ENCODE peak calls at places on chromosomes 7 and 10, in five cellular contexts. B, Z, A, I and R are unnamed samples.

GRCh38 chr7:74305987-74306736 is 17.0 kb downstream of the CLIP2 start:
- DNase-seq in Z (no peak), A (no peak), B (no peak), I (no peak), R (no peak)

GRCh38 chr7:16204953-16205352 is 216.4 kb downstream of the CRPPA start:
- DNase-seq in B (no peak), I (no peak), A (no peak), Z (no peak), R (no peak)

GRCh38 chr7:106166651-106167342 is 54.7 kb upstream of the SYPL1 start:
- DNase-seq in I (peak; percentile 75), B (peak; percentile 68), A (no peak), Z (peak; percentile 62), R (no peak)

GRCh38 chr7:68857571-68857970 is 740.7 kb upstream of the AUTS2 start:
- DNase-seq in I (no peak), A (no peak), Z (no peak), B (no peak), R (no peak)

GRCh38 chr7:25124485-25125136 is 449 bp downstream of the CYCS start:
- DNase-seq in I (no peak), A (no peak), Z (no peak), B (no peak), R (no peak)

GRCh38 chr10:50809596-50809995 is 69.9 kb downstream of the ASAH2B start:
- DNase-seq in I (no peak), Z (no peak), A (no peak), B (no peak), R (no peak)

GRCh38 chr10:113087082-113088029 is 137.3 kb downstream of the TCF7L2 start:
- DNase-seq in B (peak; percentile 100), Z (peak; percentile 96), A (no peak), I (peak; percentile 64), R (no peak)

GRCh38 chr10:79410315-79411094 is 34.9 kb downstream of the ZCCHC24 start:
- DNase-seq in Z (no peak), A (no peak), I (no peak), B (no peak), R (no peak)

GRCh38 chr10:93064874-93065660 is 4.5 kb downstream of the CYP26C1 start:
- DNase-seq in B (no peak), I (no peak), A (no peak), Z (no peak), R (no peak)

GRCh38 chr7:130488376-130489139 is 3.3 kb upstream of the MEST start:
- DNase-seq in Z (no peak), I (no peak), A (no peak), B (no peak), R (no peak)

GRCh38 chr10:101065479-101066145 is 3.8 kb downstream of the KAZALD1 start:
- DNase-seq in Z (no peak), B (no peak), A (no peak), I (no peak), R (no peak)

DNA sequence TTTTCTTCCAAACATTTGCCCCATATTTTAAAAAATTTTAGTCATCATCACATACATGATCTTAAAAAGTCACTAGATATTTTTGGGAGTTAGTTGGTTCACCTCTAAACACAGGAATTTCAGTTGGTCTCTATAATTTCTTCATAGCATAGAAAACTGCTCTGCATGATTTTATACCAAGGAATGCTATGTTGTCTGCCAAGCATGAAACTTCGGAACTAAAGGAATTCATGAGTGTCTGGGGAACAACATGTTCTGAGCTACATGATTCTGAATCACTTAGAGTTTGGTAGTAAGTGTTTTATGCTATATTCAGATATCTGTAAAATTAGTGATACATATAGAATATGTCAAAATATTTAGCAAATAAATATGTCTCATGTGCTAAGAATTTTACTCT is 957.8 kb downstream of the GATA3 start:
- DNase-seq in Z (no peak), I (no peak), A (no peak), B (no peak), R (no peak)
- H3K79me2 ChIP-seq in Z (no peaks in the 10 kb centered on the region), I (no peaks in the 10 kb centered on the region), A (no peaks in the 10 kb centered on the region), B (no peaks in the 10 kb centered on the region), R (no peaks in the 10 kb centered on the region)

DNA sequence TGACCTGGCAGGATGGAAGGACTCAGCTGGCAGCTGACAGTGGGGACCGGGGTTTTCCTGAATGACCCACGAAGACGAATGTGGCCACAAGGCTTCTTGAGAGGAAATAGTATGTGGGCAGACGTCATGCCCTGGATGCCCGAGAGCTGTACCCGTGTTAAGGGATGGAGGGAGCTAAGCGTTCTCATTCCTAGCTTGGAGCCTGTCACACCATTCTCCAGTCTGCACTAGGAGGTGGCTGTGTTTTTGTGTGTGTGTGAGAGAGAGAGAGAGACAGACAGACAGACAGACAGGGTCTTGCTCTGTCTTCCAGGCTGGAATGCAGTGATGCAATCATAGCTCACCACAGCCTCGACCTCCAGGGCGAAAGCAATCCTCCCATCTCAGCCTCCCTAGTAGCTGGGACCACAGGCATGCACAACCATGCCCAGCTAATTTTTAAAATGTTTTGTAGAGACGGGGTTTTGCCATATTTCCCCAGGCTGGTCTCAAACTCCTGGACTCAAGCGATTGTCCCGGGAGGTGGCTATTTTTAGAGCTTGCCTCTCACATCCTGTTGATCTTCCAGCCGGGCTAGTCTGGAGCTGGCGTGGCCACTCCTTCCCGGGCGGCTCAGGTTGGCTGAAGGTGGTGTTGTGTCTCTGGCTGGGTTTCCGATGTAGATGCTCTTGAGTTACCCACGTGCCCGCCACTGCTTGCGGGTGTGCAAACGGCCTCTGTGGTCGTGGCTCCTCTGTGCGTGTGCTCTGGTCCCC is 2.1 kb downstream of the AMZ1 start:
- DNase-seq in Z (no peak), A (no peak), I (no peak), B (no peak), R (no peak)
- TF ChIP-seq CEBPB in Z (no peak), A (no peak), I (peak; percentile 79), B (no peak), R (peak; percentile 12)

GRCh38 chr10:14564268-14564744 is 210.4 kb downstream of the FAM107B start:
- DNase-seq in B (no peak), I (no peak), Z (no peak), A (no peak), R (no peak)
- H3K79me2 ChIP-seq in B (no peaks in the 10 kb centered on the region), I (no peaks in the 10 kb centered on the region), Z (peaks cover 23% of the 10 kb centered on the region), A (peaks cover 54% of the 10 kb centered on the region), R (no peaks in the 10 kb centered on the region)

DNA sequence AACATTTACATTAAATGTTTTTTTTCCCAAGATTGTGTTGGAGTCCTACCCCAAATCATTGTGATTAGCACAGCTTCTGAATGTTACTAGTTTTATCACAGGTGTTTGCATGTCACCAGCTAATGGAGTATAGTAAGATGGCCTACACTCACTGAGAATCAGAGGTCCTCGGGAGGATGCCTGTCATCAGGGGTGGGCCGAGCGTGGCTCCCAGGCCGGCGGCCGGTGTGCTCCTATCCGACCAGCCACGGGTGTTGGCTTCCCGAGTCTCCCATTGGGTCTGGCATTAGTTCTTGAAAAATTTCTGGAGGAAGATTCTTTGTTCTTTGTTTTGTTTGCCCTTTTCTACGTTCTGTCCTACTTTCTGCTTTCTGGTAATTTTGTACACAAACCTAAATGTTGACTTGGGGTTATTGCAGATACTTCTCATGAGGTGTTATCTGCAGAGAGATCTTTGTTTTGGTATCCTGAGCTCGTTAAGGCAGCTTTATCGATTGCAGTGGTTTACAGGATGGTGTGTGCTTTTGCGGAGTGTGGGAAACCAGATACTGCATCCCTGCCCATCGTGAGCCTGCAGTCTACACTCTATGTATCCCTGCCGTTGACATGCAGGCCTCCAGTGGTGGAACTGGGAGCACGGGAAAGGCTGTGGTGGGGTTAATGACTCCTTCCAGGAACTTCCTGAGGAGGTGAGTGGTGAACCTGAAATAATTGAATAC is 67.3 kb upstream of the DNAJB6 start:
- DNase-seq in Z (no peak), B (no peak), I (no peak), A (no peak), R (no peak)
- TF ChIP-seq CEBPB in Z (no peak), B (no peak), I (no peak), A (no peak), R (no peak)

DNA sequence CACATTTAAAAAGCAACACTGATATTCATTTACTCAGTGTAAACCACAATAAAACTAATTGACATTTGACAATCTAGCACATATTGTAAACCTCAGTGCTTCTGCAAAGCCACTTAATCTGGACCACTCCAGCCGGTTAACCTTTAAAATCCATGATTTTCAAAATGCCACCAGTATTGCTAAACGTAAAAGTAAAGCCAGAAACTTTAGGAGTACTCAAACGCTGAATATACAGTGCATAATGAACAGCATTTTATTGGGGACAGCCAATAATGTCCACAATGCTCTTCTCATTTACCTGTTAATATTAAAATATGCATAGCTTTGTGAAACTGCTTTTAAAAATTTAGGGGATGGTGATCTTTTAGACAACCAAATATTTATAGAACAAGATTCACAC is 10.8 kb downstream of the HNRNPA2B1 start:
- DNase-seq in Z (no peak), I (no peak), A (no peak), B (no peak), R (no peak)
- H3K79me2 ChIP-seq in Z (peaks cover 19% of the 10 kb centered on the region), I (peaks cover 36% of the 10 kb centered on the region), A (peaks cover 47% of the 10 kb centered on the region), B (peaks cover 56% of the 10 kb centered on the region), R (no peaks in the 10 kb centered on the region)

GRCh38 chr10:100038561-100039071 is 28.9 kb upstream of the DNMBP start:
- DNase-seq in I (no peak), A (no peak), B (no peak), Z (peak; percentile 77), R (no peak)
- TF ChIP-seq CEBPB in I (no peak), A (no peak), B (no peak), Z (no peak), R (no peak)

DNA sequence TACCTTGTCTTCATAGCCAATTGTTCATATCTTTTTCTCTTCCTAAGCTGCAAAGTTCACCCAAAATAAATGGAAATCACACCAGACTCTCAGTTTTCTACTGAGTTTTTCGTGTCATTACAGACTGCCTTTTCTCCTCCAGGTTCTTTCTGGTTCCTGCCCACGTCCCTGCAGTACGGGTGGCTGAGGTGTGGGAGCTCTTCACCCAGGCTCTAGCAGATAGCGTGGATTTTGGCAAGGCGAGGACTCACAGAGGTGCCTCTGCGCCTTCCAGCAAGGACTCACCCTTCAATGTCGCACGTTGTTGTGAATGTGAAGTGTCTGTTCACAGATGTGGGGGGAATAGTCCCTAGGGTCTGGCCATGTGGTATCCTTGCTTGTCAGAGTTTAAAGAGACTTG is 71.6 kb downstream of the ABCA13 start:
- DNase-seq in A (no peak), Z (no peak), I (no peak), B (no peak), R (no peak)
- H3K79me2 ChIP-seq in A (no peaks in the 10 kb centered on the region), Z (no peaks in the 10 kb centered on the region), I (no peaks in the 10 kb centered on the region), B (no peaks in the 10 kb centered on the region), R (no peaks in the 10 kb centered on the region)